ENCODE peak calls at places on chromosomes 6 and 20, in five cellular contexts. Y is NCI-H69; V is stimulated activated CD8-positive, alpha-beta memory T cell treated with anti-CD3 and anti-CD28 coated beads, Interleukin-12 subunit alpha, Interleukin-12 subunit beta, amount 100 ng/mL, for 1 hour; F is EH; U is T-helper 9 cell. I is an unnamed sample.
A peak's percentile ranks its signal among the peaks of the same experiment; 100 is the strongest.

GRCh38 chr6:56594699-56595098 is 48.0 kb downstream of the DST start:
- DNase-seq in Y (peak; percentile 69), V (no peak), F (no peak), U (no peak), I (no peak)

GRCh38 chr6:68427630-68428029 is 207.5 kb upstream of the ADGRB3 start:
- DNase-seq in Y (no peak), V (no peak), F (no peak), U (no peak), I (no peak)

GRCh38 chr20:33649201-33649631 is 12.9 kb upstream of the C20orf144 start:
- DNase-seq in Y (peak; percentile 56), V (no peak), F (no peak), U (no peak), I (peak; percentile 59)

GRCh38 chr6:121533321-121533841 is 97.9 kb downstream of the GJA1 start:
- DNase-seq in Y (peak; percentile 93), V (no peak), F (no peak), U (no peak), I (no peak)

GRCh38 chr6:94270040-94270689 is 850.8 kb upstream of the EPHA7 start:
- DNase-seq in Y (peak; percentile 95), V (no peak), F (no peak), U (no peak), I (peak; percentile 27)

GRCh38 chr6:135144678-135145508 is 36.2 kb upstream of the MYB start:
- DNase-seq in Y (peak; percentile 47), V (no peak), F (peak; percentile 42), U (no peak), I (peak; percentile 52)

GRCh38 chr6:135251964-135252429 is 70.9 kb downstream of the MYB start:
- DNase-seq in Y (peak; percentile 58), V (no peak), F (peak; percentile 76), U (no peak), I (no peak)

GRCh38 chr6:36760685-36761435 is 63.2 kb downstream of the RAB44 start:
- DNase-seq in Y (no peak), V (no peak), F (no peak), U (no peak), I (no peak)

GRCh38 chr6:3270258-3270657 is 11.5 kb downstream of the PSMG4 start:
- DNase-seq in Y (no peak), V (no peak), F (no peak), U (no peak), I (no peak)

GRCh38 chr20:661474-662288 is 8.7 kb upstream of the SRXN1 start:
- DNase-seq in Y (no peak), V (no peak), F (no peak), U (no peak), I (peak; percentile 35)

GRCh38 chr6:113599444-113599843 is 257.7 kb upstream of the MARCKS start:
- DNase-seq in Y (peak; percentile 66), V (no peak), F (peak; percentile 59), U (no peak), I (no peak)

GRCh38 chr6:129370268-129370916 is 339.6 kb downstream of the ARHGAP18 start:
- DNase-seq in Y (peak; percentile 45), V (peak; percentile 28), F (peak; percentile 59), U (peak; percentile 26), I (peak; percentile 59)

GRCh38 chr20:54623923-54624569 is 148.7 kb downstream of the DOK5 start:
- DNase-seq in Y (no peak), V (no peak), F (no peak), U (no peak), I (peak; percentile 12)

GRCh38 chr20:44809380-44810060 is 826 bp downstream of the RIMS4 start:
- DNase-seq in Y (no peak), V (no peak), F (no peak), U (no peak), I (peak; percentile 5)

I was measured in left kidney.